ENCODE peak calls at places on chromosomes 5 and 9, in nine cellular contexts. R, Y, L, W, D, A, O, H and X are unnamed samples.
A peak's percentile ranks its signal among the peaks of the same experiment; 100 is the strongest.

GRCh38 chr9:85290019-85290418 is 451.7 kb downstream of the AGTPBP1 start:
- DNase-seq in Y (no peak), H (no peak), L (no peak), R (no peak), W (no peak), A (no peak), D (no peak), O (no peak), X (no peak)

GRCh38 chr9:135303280-135303647 is 176.3 kb upstream of the PPP1R26 start:
- DNase-seq in L (no peak), H (no peak), O (no peak), R (no peak), D (peak; percentile 17), Y (no peak), A (no peak), W (no peak), X (no peak)

GRCh38 chr9:33464045-33464636 is 9.6 kb downstream of the NOL6 start:
- DNase-seq in A (no peak), R (no peak), D (no peak), O (no peak), W (no peak), Y (no peak), H (no peak), L (no peak), X (no peak)

GRCh38 chr5:74169704-74170103 is 470.8 kb downstream of the ENC1 start:
- DNase-seq in A (no peak), W (peak; percentile 68), R (no peak), L (no peak), D (no peak), H (no peak), Y (no peak), O (no peak), X (no peak)

GRCh38 chr5:64869419-64869818 is 100.7 kb downstream of the CWC27 start:
- DNase-seq in O (no peak), D (no peak), A (no peak), L (no peak), H (no peak), Y (no peak), R (peak; percentile 32), W (peak; percentile 67), X (no peak)

GRCh38 chr5:1666812-1667588 is 132.6 kb downstream of the MRPL36 start:
- DNase-seq in H (peak; percentile 89), Y (peak; percentile 37), R (no peak), O (peak; percentile 77), D (peak; percentile 37), L (peak; percentile 58), W (no peak), A (peak; percentile 83), X (peak; percentile 93)

GRCh38 chr5:117252566-117252965 is 677.9 kb upstream of the SEMA6A start:
- DNase-seq in L (no peak), R (no peak), D (no peak), A (no peak), Y (no peak), O (no peak), H (no peak), W (no peak), X (no peak)

GRCh38 chr5:40503438-40503837 is 176.3 kb upstream of the PTGER4 start:
- DNase-seq in H (no peak), L (no peak), D (no peak), R (no peak), A (no peak), O (no peak), W (no peak), Y (peak; percentile 14), X (no peak)

GRCh38 chr9:120319452-120319851 is 260.5 kb downstream of the CDK5RAP2 start:
- DNase-seq in Y (no peak), L (no peak), W (no peak), D (no peak), O (no peak), A (no peak), R (no peak), H (no peak), X (no peak)

GRCh38 chr9:37412431-37413151 is 9.9 kb upstream of the GRHPR start:
- DNase-seq in D (no peak), L (no peak), R (peak; percentile 5), O (no peak), W (peak; percentile 72), Y (no peak), H (peak; percentile 56), A (no peak), X (no peak)

GRCh38 chr5:56829137-56829536 is 13.8 kb downstream of the MAP3K1 start:
- DNase-seq in L (no peak), D (no peak), R (no peak), Y (peak; percentile 48), W (no peak), O (no peak), H (no peak), A (no peak), X (no peak)

DNA sequence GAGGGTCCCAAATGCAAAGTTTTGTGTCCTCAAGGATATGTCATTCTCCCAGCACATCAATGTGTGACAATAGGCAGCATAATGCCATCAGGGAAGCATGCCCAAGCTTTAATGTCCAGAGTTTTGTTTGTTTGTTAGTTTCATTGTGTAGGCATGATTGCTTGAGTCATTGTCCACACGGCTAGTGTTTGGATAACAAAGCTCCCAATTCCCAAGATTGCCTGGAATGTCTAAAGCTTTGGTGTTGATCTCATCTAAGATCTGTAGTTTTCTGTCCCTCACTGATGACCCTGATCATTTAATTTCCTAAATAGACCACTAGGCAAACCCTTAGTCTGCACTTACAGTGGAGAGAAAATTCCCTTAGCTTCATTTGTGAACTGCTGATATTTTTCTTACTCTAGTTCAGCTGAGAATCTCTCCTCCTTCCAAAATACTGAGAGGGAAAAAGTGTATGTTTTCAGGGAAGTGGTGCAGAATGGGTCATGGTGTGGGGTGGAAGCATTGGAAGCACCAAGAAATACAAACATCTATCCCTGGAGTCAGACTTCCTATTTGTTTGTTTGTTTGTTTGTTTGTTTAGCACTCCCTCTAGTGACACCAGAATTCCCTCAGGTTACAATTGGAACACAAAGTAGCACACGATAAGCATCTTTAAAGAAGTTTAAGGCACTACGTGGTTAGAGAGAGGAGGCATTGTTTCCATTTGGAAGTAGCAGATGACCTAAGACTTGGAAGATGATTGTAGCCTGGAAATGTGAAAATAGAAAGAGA is 127.1 kb downstream of the PRDM6 start:
- DNase-seq in L (no peak), O (no peak), D (no peak), W (no peak), A (no peak), R (no peak), Y (no peak), H (no peak), X (no peak)
- TF ChIP-seq CTCF in L (peak; percentile 34), O (no peak), D (no peak), W (no peak), A (no peak), R (no peak), Y (no peak), H (no peak), X (no peak)

DNA sequence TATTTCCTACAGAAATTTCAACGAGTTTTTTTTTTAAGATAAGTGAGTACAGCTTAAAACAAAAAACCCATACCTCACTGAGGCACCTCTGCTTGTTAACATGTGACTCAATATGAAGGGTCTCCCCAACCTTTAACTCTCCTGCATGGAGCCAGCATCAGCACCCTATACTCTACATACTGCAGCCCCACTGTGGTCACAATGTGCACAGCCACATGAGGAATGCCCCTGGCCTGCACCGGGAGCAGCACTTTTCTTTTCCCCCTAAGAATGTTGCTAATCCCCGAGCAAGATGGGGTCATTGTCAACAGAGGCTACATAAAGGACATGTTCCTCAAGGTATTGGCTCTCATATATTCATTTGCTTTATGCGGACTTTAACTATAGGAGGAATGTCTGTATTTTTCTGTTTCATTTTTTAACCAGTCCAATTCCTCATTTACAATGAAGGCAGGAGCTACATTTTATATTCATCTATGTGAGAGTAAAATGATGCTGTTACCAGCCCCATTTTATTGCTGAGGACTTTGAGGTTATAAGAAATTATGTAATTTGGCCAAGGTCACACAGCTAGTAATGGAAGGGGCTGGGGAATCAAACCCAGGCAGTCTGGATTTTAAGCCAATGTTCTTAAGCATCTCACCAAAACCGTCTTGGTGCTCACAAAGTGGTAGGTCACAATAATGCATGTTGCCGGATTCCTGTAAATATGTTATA is 93.0 kb downstream of the APBA1 start:
- DNase-seq in W (no peak), O (no peak), A (no peak), H (no peak), Y (no peak), D (no peak), R (no peak), L (no peak), X (no peak)
- TF ChIP-seq CTCF in W (no peak), O (no peak), A (no peak), H (no peak), Y (no peak), D (no peak), R (no peak), L (no peak), X (no peak)

GRCh38 chr9:27248702-27249101 is 48.2 kb downstream of the EQTN start:
- DNase-seq in A (no peak), R (no peak), Y (no peak), H (no peak), O (no peak), D (no peak), W (peak; percentile 10), L (no peak), X (no peak)

DNA sequence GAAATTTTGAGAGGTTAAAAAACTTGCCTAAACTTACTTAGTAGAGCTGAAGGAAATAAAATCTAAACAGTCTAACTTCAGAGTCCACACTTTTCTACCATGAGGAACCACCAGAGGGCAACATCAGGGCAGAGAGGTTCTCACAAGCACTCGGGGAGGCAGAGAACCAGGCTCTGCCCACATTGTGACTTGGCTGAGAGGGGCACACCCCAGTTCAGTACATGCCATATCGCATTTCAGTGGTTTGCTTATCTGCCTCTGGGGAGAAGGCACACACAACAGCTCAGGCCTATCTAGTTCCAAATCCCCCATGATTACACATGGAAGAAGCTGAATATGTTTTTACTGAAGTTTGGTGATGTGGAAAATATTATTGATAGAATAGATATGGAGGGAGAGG is 49.2 kb downstream of the EQTN start:
- DNase-seq in D (no peak), R (peak; percentile 2), Y (peak; percentile 36), O (peak; percentile 19), H (peak; percentile 43), L (peak; percentile 40), W (peak; percentile 79), A (peak; percentile 35), X (peak; percentile 40)
- TF ChIP-seq CTCF in D (no peak), R (peak; percentile 42), Y (peak; percentile 41), O (peak; percentile 37), H (peak; percentile 70), L (peak; percentile 58), W (peak; percentile 70), A (peak; percentile 25), X (peak; percentile 68)

DNA sequence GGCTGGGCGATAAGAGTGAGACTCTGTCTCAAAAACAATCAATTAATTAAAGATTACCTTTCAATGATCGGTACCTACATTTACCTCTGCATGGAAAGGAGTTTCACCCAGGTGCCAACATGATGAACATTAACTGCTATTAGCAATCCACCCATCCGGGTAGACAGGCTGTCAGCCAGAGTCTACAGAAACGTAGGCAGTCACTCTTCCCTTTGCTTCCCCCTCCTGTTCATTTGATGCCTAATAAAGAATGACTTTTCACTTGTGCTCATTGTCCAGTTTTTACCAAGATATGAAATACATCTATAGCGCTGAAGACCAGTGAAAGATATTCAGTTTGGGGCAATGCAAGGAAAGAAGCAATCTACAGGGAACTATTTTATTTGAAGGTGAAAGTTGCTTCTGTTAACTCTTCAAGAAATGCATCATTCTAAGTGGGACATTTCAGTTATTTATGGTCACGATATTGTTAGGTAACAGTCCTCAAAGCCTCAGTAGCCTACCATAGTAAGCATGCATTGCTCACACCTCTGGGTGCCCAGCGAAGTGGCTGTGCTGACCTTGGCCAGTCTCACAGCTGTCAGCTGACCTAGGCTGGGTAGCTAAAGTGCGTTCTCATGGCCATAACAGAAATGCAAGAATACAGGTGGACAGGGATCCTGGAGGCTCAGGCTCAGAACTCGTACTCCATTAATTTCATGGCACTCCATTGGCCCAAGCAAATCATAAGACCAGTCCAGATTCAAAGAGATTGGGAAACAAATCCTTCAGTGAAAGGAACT is 87.2 kb upstream of the DMRT1 start:
- DNase-seq in R (no peak), H (no peak), A (no peak), O (no peak), L (no peak), W (no peak), Y (no peak), D (no peak), X (no peak)
- TF ChIP-seq CTCF in R (no peak), H (no peak), A (no peak), O (no peak), L (no peak), W (no peak), Y (no peak), D (no peak), X (no peak)